ENCODE peak calls at places on chromosome X, in eight cellular contexts. Z, T, M, O, Y, J, P and I are unnamed samples.

GRCh38 chrX:107747596-107748161 is 27.9 kb downstream of the TSC22D3 start:
- DNase-seq in Z (no peak), T (peak; percentile 31), M (no peak), O (peak; percentile 63), Y (no peak), J (no peak), P (peak; percentile 49), I (no peak)

GRCh38 chrX:153878285-153878779 is 7.6 kb downstream of the L1CAM start:
- DNase-seq in Z (no peak), T (no peak), M (no peak), O (no peak), Y (no peak), J (no peak), P (no peak), I (no peak)

GRCh38 chrX:130299279-130300009 is 30.7 kb upstream of the ZNF280C start:
- DNase-seq in Z (no peak), T (no peak), M (peak; percentile 33), O (peak; percentile 55), Y (no peak), J (no peak), P (no peak), I (no peak)

GRCh38 chrX:115324194-115324593 is 34.7 kb downstream of the LUZP4 start:
- DNase-seq in Z (no peak), T (peak; percentile 44), M (no peak), O (no peak), Y (no peak), J (no peak), P (peak; percentile 56), I (no peak)

GRCh38 chrX:136397001-136397400 is 90.7 kb upstream of the BRS3 start:
- DNase-seq in Z (no peak), T (no peak), M (no peak), O (no peak), Y (no peak), J (no peak), P (no peak), I (no peak)

GRCh38 chrX:133171962-133172708 is 46.0 kb downstream of the TFDP3 start:
- DNase-seq in Z (no peak), T (no peak), M (no peak), O (no peak), Y (no peak), J (no peak), P (no peak), I (no peak)

GRCh38 chrX:41958861-41959260 is 35.5 kb upstream of the CASK start:
- DNase-seq in Z (no peak), T (no peak), M (no peak), O (no peak), Y (no peak), J (no peak), P (no peak), I (no peak)

GRCh38 chrX:119996069-119996468 is 52.5 kb upstream of the NKAP start:
- DNase-seq in Z (no peak), T (no peak), M (no peak), O (no peak), Y (no peak), J (no peak), P (no peak), I (no peak)

GRCh38 chrX:4935846-4936245 is 1222.4 kb upstream of the PRKX start:
- DNase-seq in Z (no peak), T (no peak), M (no peak), O (no peak), Y (no peak), J (no peak), P (no peak), I (no peak)

GRCh38 chrX:129659137-129659536 is 4.4 kb upstream of the APLN start:
- DNase-seq in Z (no peak), T (no peak), M (no peak), O (no peak), Y (no peak), J (no peak), P (no peak), I (no peak)

GRCh38 chrX:71846429-71846828 is 64.2 kb upstream of the NHSL2 start:
- DNase-seq in Z (no peak), T (no peak), M (no peak), O (no peak), Y (no peak), J (no peak), P (no peak), I (no peak)

GRCh38 chrX:26788402-26788998 is 572.5 kb downstream of the MAGEB5 start:
- DNase-seq in Z (no peak), T (no peak), M (no peak), O (no peak), Y (no peak), J (no peak), P (no peak), I (no peak)

GRCh38 chrX:129654652-129655546 is at the start of gene APLN:
- DNase-seq in Z (no peak), T (peak; percentile 55), M (no peak), O (no peak), Y (peak; percentile 26), J (no peak), P (peak; percentile 51), I (peak; percentile 56)

GRCh38 chrX:12779534-12779933 is 11.7 kb upstream of the PRPS2 start:
- DNase-seq in Z (no peak), T (no peak), M (no peak), O (no peak), Y (no peak), J (no peak), P (no peak), I (no peak)

DNA sequence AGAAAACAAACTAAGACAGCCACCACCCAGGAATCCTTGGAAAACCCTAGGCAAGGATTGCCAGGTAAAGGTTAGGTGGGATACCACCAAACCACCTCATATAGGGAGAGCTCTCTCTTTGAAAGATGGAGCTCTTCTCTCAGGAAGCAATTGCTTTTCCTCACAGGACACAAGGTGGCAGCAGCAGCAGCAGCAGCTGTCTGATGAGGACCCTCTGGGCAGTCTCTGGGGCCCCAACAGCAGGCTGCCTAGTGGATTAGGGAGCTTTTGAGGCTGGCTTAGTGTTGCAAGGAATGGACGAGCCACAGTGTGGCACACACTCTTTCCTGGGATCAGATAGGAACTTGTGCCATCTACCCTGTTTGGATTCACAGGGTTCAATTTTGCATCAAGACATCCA is 41.4 kb upstream of the CHRDL1 start:
- DNase-seq in Z (no peak), T (no peak), M (peak; percentile 79), O (no peak), Y (no peak), J (no peak), P (no peak), I (peak; percentile 24)
- TF ChIP-seq CTCF in Z (no peak), T (no peak), M (peak; percentile 79), O (no peak), Y (no peak), J (peak; percentile 58), P (no peak), I (no peak)

DNA sequence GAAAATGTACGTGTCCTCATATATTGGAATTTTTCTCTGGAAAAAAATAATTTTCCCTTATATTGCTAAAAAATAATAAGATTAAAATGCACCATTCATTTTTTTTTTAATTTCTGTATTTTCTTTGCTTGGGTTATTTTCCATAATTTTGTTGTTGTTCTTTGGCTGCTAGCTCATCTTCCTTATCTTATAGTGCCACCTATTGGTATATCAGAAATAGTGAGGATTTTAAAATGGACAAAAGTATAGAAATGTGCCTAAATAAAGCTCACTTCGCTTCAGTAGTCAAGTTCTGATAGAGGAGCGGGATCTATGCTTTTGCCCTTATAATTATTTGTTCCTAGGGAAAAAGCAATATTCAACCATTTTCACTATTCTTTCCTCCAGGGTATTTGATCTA is 134.8 kb downstream of the NAP1L3 start:
- DNase-seq in Z (no peak), T (no peak), M (no peak), O (no peak), Y (no peak), J (no peak), P (no peak), I (no peak)
- TF ChIP-seq CTCF in Z (no peak), T (no peak), M (peak; percentile 83), O (no peak), Y (no peak), J (peak; percentile 79), P (no peak), I (peak; percentile 29)

GRCh38 chrX:9875801-9876200 is 89.6 kb downstream of the SHROOM2 start:
- DNase-seq in Z (no peak), T (no peak), M (no peak), O (no peak), Y (no peak), J (no peak), P (no peak), I (no peak)

GRCh38 chrX:9873360-9873759 is 87.1 kb downstream of the SHROOM2 start:
- DNase-seq in Z (no peak), T (no peak), M (no peak), O (no peak), Y (no peak), J (no peak), P (no peak), I (no peak)

GRCh38 chrX:9874483-9874882 is 88.3 kb downstream of the SHROOM2 start:
- DNase-seq in Z (no peak), T (no peak), M (no peak), O (no peak), Y (no peak), J (no peak), P (no peak), I (no peak)

GRCh38 chrX:9871871-9872270 is 85.6 kb downstream of the SHROOM2 start:
- DNase-seq in Z (no peak), T (no peak), M (no peak), O (no peak), Y (no peak), J (no peak), P (no peak), I (no peak)

GRCh38 chrX:9873952-9874351 is 87.7 kb downstream of the SHROOM2 start:
- DNase-seq in Z (peak; percentile 10), T (no peak), M (peak; percentile 46), O (no peak), Y (peak; percentile 43), J (no peak), P (peak; percentile 55), I (peak; percentile 58)
- TF ChIP-seq CTCF in Z (peak; percentile 31), T (peak; percentile 16), M (peak; percentile 69), O (peak; percentile 54), Y (peak; percentile 69), J (peak; percentile 55), P (peak; percentile 57), I (peak; percentile 62)

DNA sequence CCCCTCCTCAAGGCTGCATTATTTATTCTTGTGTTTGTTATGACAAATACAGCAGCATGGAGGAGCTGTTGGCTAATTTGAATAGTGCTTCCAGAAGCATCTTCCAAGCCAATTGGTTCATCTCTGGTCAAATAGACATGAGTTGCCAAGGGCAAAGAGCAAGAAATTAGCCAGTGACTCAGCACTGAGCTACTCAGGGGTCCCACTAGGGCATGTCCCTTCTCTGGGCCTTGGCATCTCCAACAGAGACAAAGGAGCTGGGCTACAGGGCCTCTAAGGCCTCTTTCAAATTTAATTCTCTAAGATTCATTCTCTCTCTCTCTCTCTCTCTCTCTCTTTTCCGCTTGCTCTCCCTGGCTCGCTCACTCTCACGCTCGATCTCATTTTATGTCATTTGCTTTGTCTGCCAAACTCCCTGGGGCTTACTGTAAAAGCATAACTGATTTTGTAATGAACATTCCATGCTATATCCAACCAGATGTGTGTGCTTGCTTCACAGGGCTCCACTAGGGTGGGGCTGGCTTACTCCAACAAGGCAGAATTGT is 86.7 kb upstream of the MAGEA4 start:
- DNase-seq in Z (no peak), T (peak; percentile 22), M (no peak), O (no peak), Y (no peak), J (no peak), P (no peak), I (no peak)
- TF ChIP-seq CTCF in Z (no peak), T (no peak), M (no peak), O (peak; percentile 46), Y (peak; percentile 13), J (no peak), P (no peak), I (no peak)